ENCODE peak calls at places on chromosome X, in six cellular contexts. One of them, this sample, is unnamed.

GRCh38 chrX:139930923-139931645 is 1.8 kb downstream of the ATP11C start:
- DNase-seq in fibroblast of mammary gland: no peak
- DNase-seq in K562: peak; percentile 28
- DNase-seq in progenitor cell of endocrine pancreas: peak; percentile 10
- DNase-seq in NB4: peak; percentile 51
- DNase-seq in bronchial epithelial cell: no peak
- DNase-seq in this sample: peak; percentile 40

GRCh38 chrX:53281321-53281822 is at the start of gene IQSEC2:
- DNase-seq in fibroblast of mammary gland: peak; percentile 81
- DNase-seq in progenitor cell of endocrine pancreas: no peak
- DNase-seq in K562: peak; percentile 77
- DNase-seq in bronchial epithelial cell: peak; percentile 65
- DNase-seq in NB4: peak; percentile 31
- DNase-seq in this sample: no peak

GRCh38 chrX:136196691-136197155 is 49.4 kb downstream of the FHL1 start:
- DNase-seq in K562: no peak
- DNase-seq in fibroblast of mammary gland: peak; percentile 38
- DNase-seq in NB4: no peak
- DNase-seq in bronchial epithelial cell: no peak
- DNase-seq in progenitor cell of endocrine pancreas: no peak
- DNase-seq in this sample: no peak

GRCh38 chrX:68532828-68533227 is 34.0 kb downstream of the YIPF6 start:
- DNase-seq in K562: no peak
- DNase-seq in progenitor cell of endocrine pancreas: no peak
- DNase-seq in bronchial epithelial cell: no peak
- DNase-seq in fibroblast of mammary gland: peak; percentile 55
- DNase-seq in NB4: no peak
- DNase-seq in this sample: no peak

GRCh38 chrX:21905976-21906375 is 34.5 kb upstream of the SMS start:
- DNase-seq in fibroblast of mammary gland: no peak
- DNase-seq in progenitor cell of endocrine pancreas: no peak
- DNase-seq in K562: no peak
- DNase-seq in NB4: no peak
- DNase-seq in bronchial epithelial cell: no peak
- DNase-seq in this sample: no peak

GRCh38 chrX:40087574-40088298 is 10.0 kb downstream of the BCOR start:
- DNase-seq in progenitor cell of endocrine pancreas: no peak
- DNase-seq in K562: no peak
- DNase-seq in NB4: no peak
- DNase-seq in bronchial epithelial cell: no peak
- DNase-seq in fibroblast of mammary gland: no peak
- DNase-seq in this sample: no peak

GRCh38 chrX:119729408-119730201 is 28.8 kb upstream of the SOWAHD start:
- DNase-seq in bronchial epithelial cell: peak; percentile 52
- DNase-seq in K562: peak; percentile 49
- DNase-seq in fibroblast of mammary gland: peak; percentile 77
- DNase-seq in NB4: peak; percentile 83
- DNase-seq in progenitor cell of endocrine pancreas: peak; percentile 17
- DNase-seq in this sample: peak; percentile 49

GRCh38 chrX:97309717-97310116 is 426.0 kb downstream of the RPA4 start:
- DNase-seq in K562: peak; percentile 5
- DNase-seq in bronchial epithelial cell: peak; percentile 38
- DNase-seq in NB4: no peak
- DNase-seq in progenitor cell of endocrine pancreas: no peak
- DNase-seq in fibroblast of mammary gland: no peak
- DNase-seq in this sample: no peak

GRCh38 chrX:134545524-134545923 is 85.6 kb downstream of the HPRT1 start:
- DNase-seq in K562: no peak
- DNase-seq in bronchial epithelial cell: no peak
- DNase-seq in fibroblast of mammary gland: peak; percentile 53
- DNase-seq in NB4: no peak
- DNase-seq in progenitor cell of endocrine pancreas: no peak
- DNase-seq in this sample: no peak

GRCh38 chrX:112048707-112049106 is 33.9 kb downstream of the TRPC5 start:
- DNase-seq in NB4: no peak
- DNase-seq in bronchial epithelial cell: no peak
- DNase-seq in fibroblast of mammary gland: no peak
- DNase-seq in K562: no peak
- DNase-seq in progenitor cell of endocrine pancreas: no peak
- DNase-seq in this sample: no peak

GRCh38 chrX:130260316-130260715 is 8.4 kb downstream of the ZNF280C start:
- DNase-seq in NB4: no peak
- DNase-seq in K562: peak; percentile 25
- DNase-seq in progenitor cell of endocrine pancreas: no peak
- DNase-seq in bronchial epithelial cell: no peak
- DNase-seq in fibroblast of mammary gland: peak; percentile 79
- DNase-seq in this sample: no peak

GRCh38 chrX:108313662-108314061 is 124.6 kb downstream of the COL4A6 start:
- DNase-seq in fibroblast of mammary gland: peak; percentile 53
- DNase-seq in bronchial epithelial cell: peak; percentile 84
- DNase-seq in NB4: no peak
- DNase-seq in progenitor cell of endocrine pancreas: no peak
- DNase-seq in K562: no peak
- DNase-seq in this sample: no peak

GRCh38 chrX:132489256-132490085 is 633 bp upstream of the MBNL3 start:
- DNase-seq in fibroblast of mammary gland: peak; percentile 17
- DNase-seq in progenitor cell of endocrine pancreas: peak; percentile 50
- DNase-seq in NB4: peak; percentile 80
- DNase-seq in K562: no peak
- DNase-seq in bronchial epithelial cell: peak; percentile 31
- DNase-seq in this sample: peak; percentile 27
- TF ChIP-seq CTCF in fibroblast of mammary gland: no peak
- TF ChIP-seq CTCF in progenitor cell of endocrine pancreas: peak; percentile 10
- TF ChIP-seq CTCF in NB4: no peak
- TF ChIP-seq CTCF in K562: no peak
- TF ChIP-seq CTCF in bronchial epithelial cell: peak; percentile 7
- TF ChIP-seq CTCF in this sample: no peak

GRCh38 chrX:29231800-29232199 is 644.6 kb downstream of the IL1RAPL1 start:
- DNase-seq in progenitor cell of endocrine pancreas: no peak
- DNase-seq in NB4: no peak
- DNase-seq in bronchial epithelial cell: peak; percentile 2
- DNase-seq in K562: no peak
- DNase-seq in fibroblast of mammary gland: peak; percentile 8
- DNase-seq in this sample: no peak
- TF ChIP-seq CTCF in progenitor cell of endocrine pancreas: peak; percentile 37
- TF ChIP-seq CTCF in NB4: no peak
- TF ChIP-seq CTCF in bronchial epithelial cell: no peak
- TF ChIP-seq CTCF in K562: no peak
- TF ChIP-seq CTCF in fibroblast of mammary gland: peak; percentile 29
- TF ChIP-seq CTCF in this sample: no peak

DNA sequence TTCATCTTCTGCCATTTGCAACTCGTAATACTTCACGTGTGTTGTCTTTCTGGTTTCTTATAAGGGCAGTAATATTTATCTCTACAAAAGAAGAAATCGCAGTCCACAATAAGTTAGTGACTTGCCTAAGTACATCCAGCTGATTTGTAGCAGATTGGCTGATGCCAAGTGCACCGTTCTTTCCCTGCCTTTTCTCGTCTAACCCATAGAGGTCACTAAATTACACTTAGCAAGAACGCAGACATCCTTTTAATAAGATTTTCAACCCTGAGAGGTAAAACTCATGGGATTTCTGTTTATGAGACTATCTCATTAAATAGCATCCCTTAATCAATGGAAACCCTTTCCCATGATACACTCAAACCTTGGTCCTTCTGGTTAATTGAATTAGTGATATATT is 408.6 kb upstream of the ACTRT1 start:
- DNase-seq in fibroblast of mammary gland: no peak
- DNase-seq in NB4: peak; percentile 13
- DNase-seq in bronchial epithelial cell: no peak
- DNase-seq in progenitor cell of endocrine pancreas: no peak
- DNase-seq in K562: no peak
- DNase-seq in this sample: no peak
- TF ChIP-seq CTCF in fibroblast of mammary gland: no peak
- TF ChIP-seq CTCF in NB4: peak; percentile 9
- TF ChIP-seq CTCF in bronchial epithelial cell: peak; percentile 12
- TF ChIP-seq CTCF in progenitor cell of endocrine pancreas: peak; percentile 30
- TF ChIP-seq CTCF in K562: no peak
- TF ChIP-seq CTCF in this sample: no peak

GRCh38 chrX:51215266-51215665 is 117.4 kb upstream of the NUDT10 start:
- DNase-seq in NB4: no peak
- DNase-seq in progenitor cell of endocrine pancreas: no peak
- DNase-seq in bronchial epithelial cell: peak; percentile 0
- DNase-seq in fibroblast of mammary gland: no peak
- DNase-seq in K562: no peak
- DNase-seq in this sample: no peak
- TF ChIP-seq CTCF in NB4: no peak
- TF ChIP-seq CTCF in progenitor cell of endocrine pancreas: peak; percentile 36
- TF ChIP-seq CTCF in bronchial epithelial cell: no peak
- TF ChIP-seq CTCF in fibroblast of mammary gland: no peak
- TF ChIP-seq CTCF in K562: no peak
- TF ChIP-seq CTCF in this sample: no peak

DNA sequence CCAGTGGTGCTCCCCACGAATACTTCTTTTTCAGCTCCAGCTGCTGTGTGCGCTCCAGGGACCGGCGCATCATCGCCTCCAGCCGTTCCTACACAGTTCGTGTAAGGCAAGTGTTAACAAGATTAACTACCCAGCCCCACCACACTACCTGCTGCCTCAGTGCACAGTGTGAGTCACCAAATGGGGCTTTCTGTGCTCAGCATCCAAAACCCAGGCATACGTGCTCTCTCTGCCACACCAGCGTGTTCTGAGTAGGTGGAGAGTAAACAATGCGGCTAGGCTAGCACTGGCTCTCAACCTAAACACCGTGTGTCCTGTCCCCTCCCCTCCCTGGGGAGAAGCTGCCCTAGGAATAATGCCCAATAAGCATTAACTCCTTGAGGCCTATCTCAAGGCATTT is 60.0 kb downstream of the MAP7D2 start:
- DNase-seq in NB4: no peak
- DNase-seq in K562: no peak
- DNase-seq in fibroblast of mammary gland: no peak
- DNase-seq in bronchial epithelial cell: peak; percentile 91
- DNase-seq in progenitor cell of endocrine pancreas: no peak
- DNase-seq in this sample: no peak
- TF ChIP-seq CTCF in NB4: no peak
- TF ChIP-seq CTCF in K562: no peak
- TF ChIP-seq CTCF in fibroblast of mammary gland: no peak
- TF ChIP-seq CTCF in bronchial epithelial cell: no peak
- TF ChIP-seq CTCF in progenitor cell of endocrine pancreas: no peak
- TF ChIP-seq CTCF in this sample: no peak

This sample was measured in glutamatergic neuron.